ENCODE peak calls at places on chromosomes 6 and 20, in ten cellular contexts. D is CD8-positive, alpha-beta memory T cell; K is psoas muscle; M is sigmoid colon; N is caudate nucleus; E is WERI-Rb-1; L is IMR-90; F is SJSA1; H is CD4-positive, alpha-beta memory T cell; J is substantia nigra. S is an unnamed sample.

GRCh38 chr6:120211955-120212792 is 862.6 kb upstream of the MAN1A1 start:
- DNase-seq in L (no peak), K (no peak), N (no peak), H (no peak), M (no peak), F (no peak), J (no peak), D (no peak), E (no peak), S (no peak)

GRCh38 chr6:36217188-36217587 is 20.6 kb downstream of the BRPF3 start:
- DNase-seq in E (no peak), N (no peak), K (no peak), D (no peak), L (no peak), M (no peak), H (no peak), F (no peak), J (no peak), S (no peak)

GRCh38 chr6:27811383-27811782 is 100.8 kb downstream of the OR2B2 start:
- DNase-seq in D (no peak), M (no peak), L (no peak), F (no peak), K (no peak), H (no peak), J (no peak), E (no peak), N (no peak), S (no peak)

GRCh38 chr6:28683945-28684538 is 158.4 kb downstream of the GPX5 start:
- DNase-seq in L (peak; percentile 34), K (no peak), H (peak; percentile 52), J (no peak), F (no peak), D (peak; percentile 4), N (peak; percentile 12), E (peak; percentile 55), M (no peak), S (no peak)

GRCh38 chr6:97674802-97675201 is 391.8 kb upstream of the MMS22L start:
- DNase-seq in E (peak; percentile 85), K (no peak), J (no peak), D (no peak), M (peak; percentile 36), F (peak; percentile 47), N (no peak), H (no peak), L (peak; percentile 90), S (no peak)

GRCh38 chr20:48339147-48339985 is 488.4 kb downstream of the PREX1 start:
- DNase-seq in N (no peak), H (no peak), L (peak; percentile 77), D (no peak), K (no peak), F (no peak), J (no peak), M (peak; percentile 80), E (no peak), S (no peak)

GRCh38 chr6:7505196-7505699 is 36.2 kb upstream of the DSP start:
- DNase-seq in D (no peak), K (no peak), M (no peak), F (no peak), J (no peak), L (peak; percentile 85), H (no peak), E (no peak), N (no peak), S (peak; percentile 99)

GRCh38 chr6:56334937-56335336 is 87.6 kb upstream of the COL21A1 start:
- DNase-seq in J (no peak), M (no peak), K (no peak), F (no peak), H (no peak), E (no peak), D (no peak), N (no peak), L (peak; percentile 89), S (peak; percentile 52)

GRCh38 chr6:122059918-122060317 is 339.5 kb upstream of the HSF2 start:
- DNase-seq in E (no peak), H (no peak), M (no peak), L (no peak), D (no peak), J (no peak), F (no peak), N (no peak), K (no peak), S (no peak)

GRCh38 chr6:20711518-20711917 is 177.3 kb downstream of the CDKAL1 start:
- DNase-seq in N (no peak), F (no peak), D (no peak), M (no peak), J (no peak), H (no peak), L (peak; percentile 40), E (no peak), K (no peak), S (no peak)

GRCh38 chr6:90461367-90461766 is 125.5 kb downstream of the MAP3K7 start:
- DNase-seq in F (no peak), E (no peak), J (no peak), M (no peak), H (no peak), L (no peak), K (no peak), D (no peak), N (no peak), S (no peak)

GRCh38 chr6:11202513-11203305 is 29.8 kb downstream of the NEDD9 start:
- DNase-seq in N (no peak), L (peak; percentile 41), F (peak; percentile 54), H (peak; percentile 23), D (peak; percentile 50), J (no peak), E (no peak), K (no peak), M (no peak), S (no peak)

GRCh38 chr20:57323034-57323433 is 6.6 kb upstream of the SPO11 start:
- DNase-seq in J (no peak), M (no peak), L (no peak), D (no peak), K (peak; percentile 53), F (no peak), E (peak; percentile 83), H (no peak), N (no peak), S (peak; percentile 11)

GRCh38 chr6:44049989-44050871 is 77.0 kb downstream of the MRPL14 start:
- DNase-seq in H (no peak), D (no peak), K (no peak), J (no peak), M (peak; percentile 71), N (no peak), E (no peak), L (peak; percentile 39), F (no peak), S (no peak)

GRCh38 chr6:20866940-20867630 is 332.8 kb downstream of the CDKAL1 start:
- DNase-seq in H (no peak), F (no peak), E (no peak), N (no peak), M (no peak), J (no peak), K (no peak), L (peak; percentile 68), D (no peak), S (no peak)

GRCh38 chr6:26520088-26520839 is 17.9 kb upstream of the HMGN4 start:
- DNase-seq in K (no peak), D (no peak), E (peak; percentile 89), N (peak; percentile 69), L (no peak), M (peak; percentile 84), J (no peak), H (no peak), F (no peak), S (no peak)

GRCh38 chr6:169240591-169241390 is 12.9 kb downstream of the THBS2 start:
- DNase-seq in J (no peak), H (no peak), K (no peak), M (no peak), E (no peak), N (no peak), D (no peak), F (no peak), L (peak; percentile 54), S (no peak)

GRCh38 chr6:52574709-52575489 is 2.0 kb downstream of the TRAM2 start:
- DNase-seq in H (peak; percentile 73), D (peak; percentile 75), N (no peak), L (no peak), F (peak; percentile 73), K (no peak), J (no peak), E (no peak), M (peak; percentile 73), S (no peak)
- H3K27ac ChIP-seq in H (peak overlapping the region; percentile 23), D (peak overlapping the region; percentile 34), N (no peak overlapping the region), L (peak overlapping the region; percentile 82), F (peak overlapping the region; percentile 60), K (peak overlapping the region; percentile 98), J (no peak overlapping the region), E (no peak overlapping the region), M (peak overlapping the region; percentile 97), S (peak overlapping the region; percentile 11)

GRCh38 chr6:151284012-151284411 is 44.2 kb downstream of the AKAP12 start:
- DNase-seq in H (no peak), D (no peak), J (no peak), F (no peak), E (no peak), M (peak; percentile 44), L (no peak), N (no peak), K (no peak), S (peak; percentile 50)
- H3K27ac ChIP-seq in H (no peak overlapping the region), D (no peak overlapping the region), J (no peak overlapping the region), F (no peak overlapping the region), E (no peak overlapping the region), M (peak overlapping the region; percentile 63), L (no peak overlapping the region), N (no peak overlapping the region), K (no peak overlapping the region), S (no peak overlapping the region)

GRCh38 chr20:3311623-3312022 is 72.6 kb upstream of the SLC4A11 start:
- DNase-seq in F (no peak), D (no peak), N (no peak), K (no peak), J (no peak), E (no peak), M (no peak), H (no peak), L (no peak), S (no peak)

GRCh38 chr20:3315110-3315509 is 76.1 kb upstream of the SLC4A11 start:
- DNase-seq in M (no peak), H (no peak), F (no peak), N (no peak), J (no peak), D (no peak), K (no peak), L (no peak), E (no peak), S (no peak)

GRCh38 chr20:3314391-3314790 is 75.4 kb upstream of the SLC4A11 start:
- DNase-seq in D (no peak), N (no peak), H (no peak), M (no peak), E (no peak), F (no peak), K (no peak), J (no peak), L (no peak), S (no peak)

GRCh38 chr20:3313681-3314080 is 74.7 kb upstream of the SLC4A11 start:
- DNase-seq in H (no peak), E (no peak), L (no peak), K (no peak), J (no peak), M (no peak), N (no peak), D (no peak), F (no peak), S (no peak)

GRCh38 chr20:3312940-3313656 is 74.1 kb upstream of the SLC4A11 start:
- DNase-seq in H (no peak), M (no peak), E (no peak), J (no peak), F (no peak), N (no peak), K (no peak), D (no peak), L (peak; percentile 53), S (no peak)
- H3K27ac ChIP-seq in H (no peak overlapping the region), M (no peak overlapping the region), E (no peak overlapping the region), J (peak overlapping the region; percentile 40), F (peak overlapping the region; percentile 39), N (peak overlapping the region; percentile 49), K (peak overlapping the region; percentile 73), D (no peak overlapping the region), L (peak overlapping the region; percentile 74), S (peak overlapping the region; percentile 23)

GRCh38 chr6:76779068-76779467 is 684.2 kb downstream of the HTR1B start:
- DNase-seq in K (no peak), D (no peak), N (no peak), M (no peak), F (no peak), E (no peak), H (no peak), L (no peak), J (no peak), S (no peak)
- H3K27ac ChIP-seq in K (no peak overlapping the region), D (no peak overlapping the region), N (no peak overlapping the region), M (no peak overlapping the region), F (no peak overlapping the region), E (no peak overlapping the region), H (no peak overlapping the region), L (no peak overlapping the region), J (no peak overlapping the region), S (no peak overlapping the region)

S was measured in keratinocyte.